ENCODE peak calls at places on chromosomes 4 and X, in four cellular contexts. P is ovary, C is vagina, M is GM12878. V is an unnamed sample.

GRCh38 chr4:27007507-27007906 is 146.9 kb downstream of the STIM2 start:
- DNase-seq in C (no peak), M (no peak), P (no peak), V (no peak)

GRCh38 chr4:88533088-88533790 is 9.7 kb upstream of the PYURF start:
- DNase-seq in C (no peak), P (no peak), M (no peak), V (no peak)

GRCh38 chr4:164109517-164109916 is 615.0 kb downstream of the TMA16 start:
- DNase-seq in P (no peak), M (no peak), C (no peak), V (no peak)

GRCh38 chr4:38180456-38180855 is 220.3 kb downstream of the PTTG2 start:
- DNase-seq in P (no peak), M (no peak), C (no peak), V (no peak)

GRCh38 chrX:130874751-130875150 is 28.3 kb downstream of the ENOX2 start:
- DNase-seq in P (no peak), C (no peak), M (no peak), V (no peak)

GRCh38 chrX:107562482-107562881 is 65.8 kb upstream of the PRPS1 start:
- DNase-seq in M (no peak), C (peak; percentile 52), P (no peak), V (no peak)

GRCh38 chr4:17475481-17475880 is 36.4 kb downstream of the QDPR start:
- DNase-seq in P (no peak), C (no peak), M (no peak), V (no peak)

GRCh38 chr4:76803522-76803921 is 94.4 kb downstream of the SOWAHB start:
- DNase-seq in P (no peak), M (no peak), C (no peak), V (no peak)

GRCh38 chrX:46268429-46268828 is 276.8 kb downstream of the ZNF674 start:
- DNase-seq in M (no peak), P (no peak), C (no peak), V (no peak)

GRCh38 chr4:52911684-52912294 is 49.7 kb downstream of the RASL11B start:
- DNase-seq in P (peak; percentile 72), C (no peak), M (peak; percentile 9), V (peak; percentile 11)

GRCh38 chrX:2703991-2704369 is 12.9 kb downstream of the CD99 start:
- DNase-seq in C (no peak), P (no peak), M (no peak), V (peak; percentile 75)
- H3K4me1 ChIP-seq in C (peaks cover 97% of the 10 kb centered on the region), P (peaks cover 31% of the 10 kb centered on the region), M (peaks cover 35% of the 10 kb centered on the region), V (peaks cover 21% of the 10 kb centered on the region)

GRCh38 chr4:1012031-1012739 is 759 bp downstream of the FGFRL1 start:
- DNase-seq in C (no peak), M (no peak), P (peak; percentile 70), V (peak; percentile 31)
- TF ChIP-seq POLR2A in C (no peak), M (no peak), P (no peak), V (peak; percentile 31)

DNA sequence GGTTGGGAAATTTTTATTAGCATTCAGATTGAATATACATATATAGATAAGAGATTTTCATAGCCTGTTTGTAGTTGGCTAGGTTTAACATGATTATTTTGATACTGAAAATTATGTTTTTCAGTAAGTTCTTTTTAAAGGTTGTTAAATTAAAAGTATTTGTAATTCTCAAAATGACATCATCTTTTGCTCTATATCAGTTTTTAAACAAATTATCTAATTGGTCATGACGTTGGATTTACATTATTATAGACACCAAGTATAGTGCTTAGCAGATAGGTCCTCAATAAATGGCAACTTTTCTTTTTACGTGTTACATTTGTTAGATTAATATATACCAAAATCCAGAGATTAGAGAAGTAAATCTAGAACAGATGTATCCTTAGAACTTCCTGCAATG is 1613.2 kb upstream of the TENM3 start:
- DNase-seq in M (no peak), C (no peak), P (no peak), V (no peak)
- H3K4me1 ChIP-seq in M (no peaks in the 10 kb centered on the region), C (no peaks in the 10 kb centered on the region), P (no peaks in the 10 kb centered on the region), V (no peaks in the 10 kb centered on the region)

GRCh38 chrX:150507251-150507856 is 61.1 kb upstream of the MTM1 start:
- DNase-seq in M (no peak), C (no peak), P (no peak), V (no peak)
- TF ChIP-seq POLR2A in M (no peak), C (no peak), P (no peak), V (no peak)

V was measured in prostate gland.